ENCODE peak calls at places on chromosomes 5 and 9, in nine cellular contexts. V, N, D, E, B, W, R, L and X are unnamed samples.

GRCh38 chr9:3751125-3751758 is 225.4 kb upstream of the RFX3 start:
- DNase-seq in V (no peak), N (no peak), D (peak), E (no peak), B (no peak), W (no peak), R (peak), L (no peak), X (no peak)

GRCh38 chr5:67209141-67209771 is 12.7 kb upstream of the CD180 start:
- DNase-seq in V (peak), N (peak), D (peak), E (no peak), B (peak), W (peak), R (peak), L (peak), X (no peak)

GRCh38 chr5:138275895-138276294 is 1.5 kb upstream of the GFRA3 start:
- DNase-seq in V (no peak), N (no peak), D (no peak), E (no peak), B (no peak), W (no peak), R (no peak), L (no peak), X (no peak)

GRCh38 chr5:165622864-165623536 is 2117.6 kb downstream of the MAT2B start:
- DNase-seq in V (no peak), N (no peak), D (no peak), E (no peak), B (no peak), W (no peak), R (no peak), L (no peak), X (no peak)

GRCh38 chr5:52560366-52560765 is 227.3 kb upstream of the ITGA1 start:
- DNase-seq in V (no peak), N (no peak), D (no peak), E (no peak), B (no peak), W (no peak), R (no peak), L (no peak), X (no peak)

GRCh38 chr5:65163698-65164097 is 318.0 kb downstream of the ADAMTS6 start:
- DNase-seq in V (no peak), N (no peak), D (no peak), E (no peak), B (no peak), W (no peak), R (peak), L (no peak), X (no peak)

GRCh38 chr5:6702633-6703032 is 10.6 kb upstream of the TENT4A start:
- DNase-seq in V (no peak), N (no peak), D (no peak), E (no peak), B (no peak), W (no peak), R (no peak), L (no peak), X (no peak)

GRCh38 chr5:93576015-93576414 is 5.0 kb downstream of the NR2F1-AS1 start:
- DNase-seq in V (no peak), N (no peak), D (no peak), E (no peak), B (no peak), W (no peak), R (no peak), L (no peak), X (no peak)

GRCh38 chr5:37815913-37816312 is 23.9 kb downstream of the GDNF start:
- DNase-seq in V (no peak), N (no peak), D (no peak), E (no peak), B (no peak), W (no peak), R (no peak), L (no peak), X (no peak)

GRCh38 chr5:143205386-143205785 is 198.1 kb downstream of the NR3C1 start:
- DNase-seq in V (no peak), N (no peak), D (no peak), E (no peak), B (no peak), W (no peak), R (peak), L (no peak), X (no peak)

GRCh38 chr9:108278341-108278740 is 577.4 kb downstream of the ACTL7B start:
- DNase-seq in V (no peak), N (no peak), D (no peak), E (no peak), B (no peak), W (no peak), R (no peak), L (no peak), X (no peak)

GRCh38 chr9:105751761-105752160 is 57.4 kb downstream of the TMEM38B start:
- DNase-seq in V (no peak), N (no peak), D (no peak), E (no peak), B (no peak), W (no peak), R (no peak), L (no peak), X (no peak)

GRCh38 chr5:103743455-103743854 is 180.9 kb upstream of the NUDT12 start:
- DNase-seq in V (no peak), N (no peak), D (no peak), E (no peak), B (no peak), W (no peak), R (no peak), L (no peak), X (no peak)

GRCh38 chr5:3999929-4000328 is 404.3 kb downstream of the IRX1 start:
- DNase-seq in V (no peak), N (no peak), D (no peak), E (no peak), B (no peak), W (no peak), R (no peak), L (no peak), X (no peak)

GRCh38 chr9:25678147-25678666 is at the start of gene TUSC1:
- DNase-seq in V (peak), N (no peak), D (peak), E (peak), B (peak), W (peak), R (peak), L (no peak), X (peak)

GRCh38 chr5:56270058-56270457 is 36.9 kb upstream of the ANKRD55 start:
- DNase-seq in V (no peak), N (no peak), D (peak), E (no peak), B (no peak), W (no peak), R (no peak), L (no peak), X (no peak)

GRCh38 chr9:137305060-137305787 is 3.2 kb upstream of the NRARP start:
- DNase-seq in V (no peak), N (peak), D (peak), E (peak), B (no peak), W (peak), R (peak), L (peak), X (no peak)

GRCh38 chr5:80216096-80216495 is 39.8 kb downstream of the SERINC5 start:
- DNase-seq in V (no peak), N (no peak), D (no peak), E (no peak), B (no peak), W (no peak), R (no peak), L (no peak), X (no peak)

GRCh38 chr9:88984543-88984883 is 6.8 kb upstream of the S1PR3 start:
- DNase-seq in V (no peak), N (no peak), D (no peak), E (no peak), B (no peak), W (no peak), R (no peak), L (no peak), X (no peak)

GRCh38 chr9:129604766-129605163 is 16.1 kb downstream of the C9orf50 start:
- DNase-seq in V (no peak), N (no peak), D (no peak), E (no peak), B (no peak), W (no peak), R (no peak), L (no peak), X (no peak)